ENCODE peak calls at places on chromosomes 16 and 17, in seven cellular contexts. S is IMR-90, P is mesendoderm, O is neuronal stem cell, K is mesenchymal stem cell, L is H9, Z is H1. V is an unnamed sample.

GRCh38 chr16:84687715-84688114 is 12.1 kb upstream of the USP10 start:
- DNase-seq in L (no peak), O (no peak), S (peak; percentile 96), K (peak; percentile 95), P (no peak), Z (no peak), V (peak; percentile 29)

GRCh38 chr17:17348872-17349723 is 45.9 kb downstream of the NT5M start:
- DNase-seq in L (peak; percentile 25), O (no peak), P (no peak), K (no peak), S (no peak), Z (no peak), V (no peak)

GRCh38 chr17:51508048-51508447 is 247.7 kb downstream of the UTP18 start:
- DNase-seq in Z (no peak), S (no peak), K (no peak), O (no peak), P (no peak), L (no peak), V (no peak)

GRCh38 chr16:81786321-81786720 is 7.2 kb downstream of the PLCG2 start:
- DNase-seq in L (no peak), P (peak; percentile 83), Z (no peak), K (no peak), O (no peak), S (peak; percentile 6), V (peak; percentile 63)

GRCh38 chr16:69286941-69287713 is 24.0 kb upstream of the VPS4A start:
- DNase-seq in Z (no peak), O (peak; percentile 18), S (peak; percentile 78), K (peak; percentile 87), P (peak; percentile 47), L (no peak), V (peak; percentile 86)

GRCh38 chr16:17336501-17336900 is 134.3 kb downstream of the XYLT1 start:
- DNase-seq in S (no peak), Z (no peak), L (no peak), K (no peak), O (no peak), P (no peak), V (no peak)

GRCh38 chr17:2027528-2028233 is 2.3 kb upstream of the DPH1 start:
- DNase-seq in K (no peak), Z (no peak), L (no peak), S (no peak), O (no peak), P (no peak), V (no peak)

GRCh38 chr17:41061969-41062368 is 2.1 kb upstream of the KRTAP2-3 start:
- DNase-seq in L (no peak), S (peak; percentile 97), Z (no peak), O (no peak), P (peak; percentile 10), K (peak; percentile 70), V (peak; percentile 51)

GRCh38 chr17:76566613-76566943 is 19.1 kb downstream of the ST6GALNAC2 start:
- DNase-seq in K (no peak), S (no peak), L (peak; percentile 33), O (no peak), P (peak; percentile 17), Z (no peak), V (no peak)
- H3K23ac ChIP-seq in K (no peak overlapping the region), S (no peak overlapping the region), L (no peak overlapping the region), O (no peak overlapping the region), P (no peak overlapping the region), Z (no peak overlapping the region), V (no peak overlapping the region)

GRCh38 chr17:5425826-5426225 is 5.8 kb downstream of the RPAIN start:
- DNase-seq in P (no peak), O (no peak), K (no peak), S (no peak), Z (no peak), L (no peak), V (no peak)
- H3K27ac ChIP-seq in P (no peak overlapping the region), O (no peak overlapping the region), K (no peak overlapping the region), S (no peak overlapping the region), Z (no peak overlapping the region), L (no peak overlapping the region), V (no peak overlapping the region)

DNA sequence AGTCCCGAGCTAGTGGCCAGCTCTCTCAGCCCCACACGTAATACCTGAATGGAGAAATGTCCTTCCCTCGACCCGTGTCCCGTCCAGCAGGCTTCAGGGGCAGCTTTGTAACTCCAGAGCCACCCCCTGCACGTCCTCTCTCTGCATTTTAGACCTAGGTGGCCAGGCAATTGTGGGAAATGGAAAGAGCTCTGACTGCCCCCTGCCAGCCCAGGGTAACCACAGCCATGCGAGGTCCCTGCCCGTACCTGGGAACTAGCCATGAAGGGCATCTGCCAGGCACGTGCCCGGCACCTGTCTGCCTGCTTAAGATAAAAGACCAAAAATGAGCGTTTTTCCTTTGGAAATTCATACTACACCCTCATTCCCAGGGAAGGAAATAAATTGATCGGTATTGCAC is 9.2 kb downstream of the MAPK8IP3 start:
- DNase-seq in S (no peak), K (no peak), O (no peak), P (no peak), L (no peak), Z (no peak), V (no peak)
- H4K8ac ChIP-seq in S (no peak overlapping the region), K (no peak overlapping the region), O (no peak overlapping the region), P (no peak overlapping the region), L (no peak overlapping the region), Z (no peak overlapping the region), V (no peak overlapping the region)

GRCh38 chr16:20624882-20625807 is 49.0 kb upstream of the ACSM2B start:
- DNase-seq in Z (no peak), L (no peak), O (no peak), P (no peak), S (no peak), K (no peak), V (no peak)

GRCh38 chr16:20624205-20624604 is 48.0 kb upstream of the ACSM2B start:
- DNase-seq in P (no peak), S (no peak), L (no peak), Z (no peak), K (no peak), O (no peak), V (no peak)

GRCh38 chr16:20622498-20622870 is 46.3 kb upstream of the ACSM2B start:
- DNase-seq in S (no peak), L (no peak), K (no peak), P (no peak), O (no peak), Z (no peak), V (no peak)

GRCh38 chr16:20626971-20627370 is 50.8 kb upstream of the ACSM2B start:
- DNase-seq in K (no peak), O (no peak), L (no peak), Z (no peak), S (no peak), P (no peak), V (no peak)

DNA sequence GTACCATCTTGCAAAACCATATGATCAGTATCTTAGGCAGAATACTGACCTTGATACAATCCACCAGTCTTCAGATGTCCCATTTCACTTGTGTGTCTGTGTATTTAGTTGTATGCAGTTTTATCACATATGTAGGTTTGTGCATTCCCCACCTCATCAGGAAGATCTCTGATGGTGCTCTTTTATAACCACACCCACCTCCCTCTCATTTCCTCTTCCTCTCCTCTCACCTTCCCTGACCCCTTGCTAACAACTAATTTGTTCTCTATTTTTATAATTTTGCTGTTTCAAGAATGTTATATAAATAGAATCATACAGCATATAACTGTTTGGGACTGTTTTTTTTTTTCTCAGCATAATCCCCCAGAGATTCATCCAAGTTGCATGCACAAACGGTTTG is 52.0 kb upstream of the ACSM2B start:
- DNase-seq in K (no peak), Z (no peak), P (no peak), L (no peak), O (no peak), S (no peak), V (no peak)
- H3K23ac ChIP-seq in K (no peak overlapping the region), Z (no peak overlapping the region), P (no peak overlapping the region), L (no peak overlapping the region), O (no peak overlapping the region), S (no peak overlapping the region), V (no peak overlapping the region)

DNA sequence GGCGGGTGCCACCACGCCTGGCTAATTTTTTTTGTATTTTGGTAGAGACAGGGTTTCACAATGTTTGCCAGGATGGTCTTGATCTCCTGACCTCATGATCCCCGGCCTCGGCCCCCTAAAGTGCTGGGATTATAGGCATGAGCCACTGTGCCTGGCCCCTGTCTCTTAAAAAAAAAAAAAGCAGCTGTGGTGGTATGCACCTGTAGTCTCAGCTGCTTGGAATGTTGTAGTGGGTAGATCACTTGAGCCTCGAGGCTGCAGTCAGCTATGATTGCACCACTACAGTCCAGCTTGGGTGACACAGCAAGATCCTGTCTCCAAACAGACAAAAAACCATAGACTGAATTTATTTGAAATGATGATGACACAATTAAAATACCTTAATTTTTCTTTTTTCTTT is 24.3 kb downstream of the CDK12 start:
- DNase-seq in O (no peak), L (no peak), Z (no peak), S (peak; percentile 98), P (peak; percentile 85), K (peak; percentile 92), V (peak; percentile 94)
- H3K27ac ChIP-seq in O (no peak overlapping the region), L (no peak overlapping the region), Z (no peak overlapping the region), S (peak overlapping the region; percentile 38), P (no peak overlapping the region), K (peak overlapping the region; percentile 48), V (peak overlapping the region; percentile 79)

DNA sequence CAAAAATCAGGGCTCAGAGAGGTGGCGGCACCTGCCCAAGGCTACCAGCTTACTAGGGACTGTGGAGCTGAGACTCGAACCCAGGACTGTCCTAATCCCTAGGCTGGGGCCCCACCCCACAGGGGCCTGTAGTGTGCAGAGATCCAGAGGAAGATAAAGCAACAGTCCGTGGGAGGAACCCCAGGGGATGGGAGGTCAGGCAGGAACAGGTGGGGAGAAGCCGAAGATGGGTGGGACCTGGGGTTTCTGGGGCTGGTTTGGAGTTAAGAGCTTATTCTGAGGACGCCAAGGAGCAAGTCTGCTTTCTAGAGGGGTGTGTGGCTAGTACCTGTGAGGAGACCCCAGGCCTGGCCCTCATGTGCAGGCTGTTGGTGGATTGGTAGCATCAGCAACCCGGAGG is 14.9 kb downstream of the C16orf74 start:
- DNase-seq in Z (no peak), L (no peak), K (no peak), P (no peak), S (no peak), O (no peak), V (no peak)
- H4K8ac ChIP-seq in Z (peak overlapping the region; percentile 11), L (no peak overlapping the region), K (no peak overlapping the region), P (no peak overlapping the region), S (no peak overlapping the region), O (no peak overlapping the region), V (no peak overlapping the region)

V was measured in trophoblast cell.